ENCODE peak calls at places on chromosomes 7 and 10, in five cellular contexts. One of them, this sample, is unnamed. For H3K9me3, the result is how much of the 10 kb centered on the place peaks cover.

GRCh38 chr7:47145982-47146381 is 435.9 kb downstream of the TNS3 start:
- DNase-seq in spleen: no peak
- DNase-seq in effector memory CD4-positive, alpha-beta T cell: no peak
- DNase-seq in PC-9: no peak
- DNase-seq in A549: no peak
- DNase-seq in this sample: no peak

GRCh38 chr7:46764100-46764941 is 817.6 kb downstream of the TNS3 start:
- DNase-seq in spleen: no peak
- DNase-seq in effector memory CD4-positive, alpha-beta T cell: no peak
- DNase-seq in PC-9: peak
- DNase-seq in A549: peak
- DNase-seq in this sample: no peak

GRCh38 chr7:142855756-142856564 is 1.1 kb downstream of the EPHB6 start:
- DNase-seq in spleen: peak
- DNase-seq in effector memory CD4-positive, alpha-beta T cell: no peak
- DNase-seq in PC-9: peak
- DNase-seq in A549: no peak
- DNase-seq in this sample: peak

GRCh38 chr7:82036146-82036886 is 266.5 kb upstream of the HGF start:
- DNase-seq in spleen: no peak
- DNase-seq in effector memory CD4-positive, alpha-beta T cell: no peak
- DNase-seq in PC-9: no peak
- DNase-seq in A549: no peak
- DNase-seq in this sample: no peak

GRCh38 chr10:15236340-15236739 is 67.8 kb upstream of the NMT2 start:
- DNase-seq in spleen: no peak
- DNase-seq in effector memory CD4-positive, alpha-beta T cell: no peak
- DNase-seq in PC-9: no peak
- DNase-seq in A549: no peak
- DNase-seq in this sample: no peak

GRCh38 chr10:104639595-104640338 is 1.3 kb upstream of the SORCS3 start:
- DNase-seq in spleen: no peak
- DNase-seq in effector memory CD4-positive, alpha-beta T cell: no peak
- DNase-seq in PC-9: no peak
- DNase-seq in A549: peak
- DNase-seq in this sample: no peak

GRCh38 chr7:46568420-46569116 is 647.5 kb upstream of the IGFBP3 start:
- DNase-seq in spleen: no peak
- DNase-seq in effector memory CD4-positive, alpha-beta T cell: no peak
- DNase-seq in PC-9: no peak
- DNase-seq in A549: no peak
- DNase-seq in this sample: no peak

GRCh38 chr7:50594734-50595537 is 29.7 kb upstream of the DDC start:
- DNase-seq in spleen: no peak
- DNase-seq in effector memory CD4-positive, alpha-beta T cell: no peak
- DNase-seq in PC-9: no peak
- DNase-seq in A549: no peak
- DNase-seq in this sample: no peak

GRCh38 chr10:28669227-28670173 is 7.8 kb upstream of the BAMBI start:
- DNase-seq in spleen: no peak
- DNase-seq in effector memory CD4-positive, alpha-beta T cell: no peak
- DNase-seq in PC-9: no peak
- DNase-seq in A549: no peak
- DNase-seq in this sample: no peak

GRCh38 chr10:112307631-112308502 is 24.7 kb downstream of the TECTB start:
- DNase-seq in spleen: no peak
- DNase-seq in effector memory CD4-positive, alpha-beta T cell: no peak
- DNase-seq in PC-9: peak
- DNase-seq in A549: peak
- DNase-seq in this sample: no peak

GRCh38 chr10:102675151-102675886 is 31.0 kb downstream of the TRIM8 start:
- DNase-seq in spleen: no peak
- DNase-seq in effector memory CD4-positive, alpha-beta T cell: no peak
- DNase-seq in PC-9: no peak
- DNase-seq in A549: no peak
- DNase-seq in this sample: no peak

GRCh38 chr7:112298543-112299100 is 92.1 kb downstream of the ZNF277 start:
- DNase-seq in spleen: no peak
- DNase-seq in effector memory CD4-positive, alpha-beta T cell: no peak
- DNase-seq in PC-9: no peak
- DNase-seq in A549: no peak
- DNase-seq in this sample: no peak

GRCh38 chr7:100545636-100546128 is 6.7 kb downstream of the AGFG2 start:
- DNase-seq in spleen: no peak
- DNase-seq in effector memory CD4-positive, alpha-beta T cell: peak
- DNase-seq in PC-9: peak
- DNase-seq in A549: peak
- DNase-seq in this sample: peak

GRCh38 chr10:85548038-85548437 is 818.6 kb downstream of the GRID1 start:
- DNase-seq in spleen: no peak
- DNase-seq in effector memory CD4-positive, alpha-beta T cell: no peak
- DNase-seq in PC-9: peak
- DNase-seq in A549: peak
- DNase-seq in this sample: no peak

GRCh38 chr7:132865366-132865765 is 216.5 kb downstream of the CHCHD3 start:
- DNase-seq in spleen: no peak
- DNase-seq in effector memory CD4-positive, alpha-beta T cell: no peak
- DNase-seq in PC-9: no peak
- DNase-seq in A549: no peak
- DNase-seq in this sample: no peak

GRCh38 chr10:86855503-86855902 is 99.1 kb downstream of the BMPR1A start:
- DNase-seq in spleen: no peak
- DNase-seq in effector memory CD4-positive, alpha-beta T cell: no peak
- DNase-seq in PC-9: no peak
- DNase-seq in A549: no peak
- DNase-seq in this sample: no peak

GRCh38 chr10:60351191-60351853 is 38.4 kb downstream of the ANK3 start:
- DNase-seq in spleen: no peak
- DNase-seq in effector memory CD4-positive, alpha-beta T cell: no peak
- DNase-seq in PC-9: no peak
- DNase-seq in A549: no peak
- DNase-seq in this sample: no peak

GRCh38 chr10:124744047-124744687 is at the start of gene FAM53B:
- DNase-seq in spleen: peak
- DNase-seq in effector memory CD4-positive, alpha-beta T cell: peak
- DNase-seq in PC-9: no peak
- DNase-seq in A549: peak
- DNase-seq in this sample: peak

GRCh38 chr10:119567978-119568377 is 25.5 kb upstream of the RGS10 start:
- DNase-seq in spleen: no peak
- DNase-seq in effector memory CD4-positive, alpha-beta T cell: no peak
- DNase-seq in PC-9: no peak
- DNase-seq in A549: no peak
- DNase-seq in this sample: no peak

GRCh38 chr10:79182763-79183467 is 114.1 kb downstream of the ZMIZ1 start:
- DNase-seq in spleen: no peak
- DNase-seq in effector memory CD4-positive, alpha-beta T cell: no peak
- DNase-seq in PC-9: no peak
- DNase-seq in A549: no peak
- DNase-seq in this sample: no peak

GRCh38 chr10:130354976-130355795 is 219.0 kb downstream of the GLRX3 start:
- DNase-seq in spleen: peak
- DNase-seq in effector memory CD4-positive, alpha-beta T cell: no peak
- DNase-seq in PC-9: no peak
- DNase-seq in A549: no peak
- DNase-seq in this sample: peak

GRCh38 chr10:30565449-30565848 is 64.1 kb downstream of the LYZL2 start:
- DNase-seq in spleen: no peak
- DNase-seq in effector memory CD4-positive, alpha-beta T cell: no peak
- DNase-seq in PC-9: no peak
- DNase-seq in A549: no peak
- DNase-seq in this sample: no peak

GRCh38 chr7:17822557-17823173 is 117.6 kb downstream of the SNX13 start:
- DNase-seq in spleen: no peak
- DNase-seq in effector memory CD4-positive, alpha-beta T cell: no peak
- DNase-seq in PC-9: no peak
- DNase-seq in A549: no peak
- DNase-seq in this sample: no peak

GRCh38 chr7:98215561-98216495 is 4.6 kb downstream of the BHLHA15 start:
- DNase-seq in spleen: peak
- DNase-seq in effector memory CD4-positive, alpha-beta T cell: no peak
- DNase-seq in PC-9: no peak
- DNase-seq in A549: no peak
- DNase-seq in this sample: peak

GRCh38 chr7:87934699-87935372 is 785 bp downstream of the ADAM22 start:
- DNase-seq in spleen: peak
- DNase-seq in effector memory CD4-positive, alpha-beta T cell: no peak
- DNase-seq in PC-9: no peak
- DNase-seq in A549: peak
- DNase-seq in this sample: no peak

GRCh38 chr7:151134743-151135524 is 32.6 kb downstream of the GBX1 start:
- DNase-seq in spleen: peak
- DNase-seq in effector memory CD4-positive, alpha-beta T cell: no peak
- DNase-seq in PC-9: no peak
- DNase-seq in A549: no peak
- DNase-seq in this sample: peak

GRCh38 chr7:157991351-157991750 is 596.3 kb downstream of the PTPRN2 start:
- DNase-seq in spleen: peak
- DNase-seq in effector memory CD4-positive, alpha-beta T cell: no peak
- DNase-seq in PC-9: no peak
- DNase-seq in A549: no peak
- DNase-seq in this sample: peak

GRCh38 chr7:157991761-157992160 is 595.9 kb downstream of the PTPRN2 start:
- DNase-seq in spleen: peak
- DNase-seq in effector memory CD4-positive, alpha-beta T cell: no peak
- DNase-seq in PC-9: no peak
- DNase-seq in A549: no peak
- DNase-seq in this sample: no peak

GRCh38 chr7:157993406-157994105 is 594.1 kb downstream of the PTPRN2 start:
- DNase-seq in spleen: peak
- DNase-seq in effector memory CD4-positive, alpha-beta T cell: no peak
- DNase-seq in PC-9: no peak
- DNase-seq in A549: no peak
- DNase-seq in this sample: no peak

GRCh38 chr7:157994319-157994718 is 593.3 kb downstream of the PTPRN2 start:
- DNase-seq in spleen: no peak
- DNase-seq in effector memory CD4-positive, alpha-beta T cell: no peak
- DNase-seq in PC-9: no peak
- DNase-seq in A549: no peak
- DNase-seq in this sample: no peak

GRCh38 chr7:157992511-157993160 is 595.0 kb downstream of the PTPRN2 start:
- DNase-seq in spleen: peak
- DNase-seq in effector memory CD4-positive, alpha-beta T cell: no peak
- DNase-seq in PC-9: no peak
- DNase-seq in A549: no peak
- DNase-seq in this sample: peak
- H3K9me3 ChIP-seq in spleen: under half
- H3K9me3 ChIP-seq in effector memory CD4-positive, alpha-beta T cell: under half
- H3K9me3 ChIP-seq in PC-9: under half
- H3K9me3 ChIP-seq in A549: under half
- H3K9me3 ChIP-seq in this sample: under half

DNA sequence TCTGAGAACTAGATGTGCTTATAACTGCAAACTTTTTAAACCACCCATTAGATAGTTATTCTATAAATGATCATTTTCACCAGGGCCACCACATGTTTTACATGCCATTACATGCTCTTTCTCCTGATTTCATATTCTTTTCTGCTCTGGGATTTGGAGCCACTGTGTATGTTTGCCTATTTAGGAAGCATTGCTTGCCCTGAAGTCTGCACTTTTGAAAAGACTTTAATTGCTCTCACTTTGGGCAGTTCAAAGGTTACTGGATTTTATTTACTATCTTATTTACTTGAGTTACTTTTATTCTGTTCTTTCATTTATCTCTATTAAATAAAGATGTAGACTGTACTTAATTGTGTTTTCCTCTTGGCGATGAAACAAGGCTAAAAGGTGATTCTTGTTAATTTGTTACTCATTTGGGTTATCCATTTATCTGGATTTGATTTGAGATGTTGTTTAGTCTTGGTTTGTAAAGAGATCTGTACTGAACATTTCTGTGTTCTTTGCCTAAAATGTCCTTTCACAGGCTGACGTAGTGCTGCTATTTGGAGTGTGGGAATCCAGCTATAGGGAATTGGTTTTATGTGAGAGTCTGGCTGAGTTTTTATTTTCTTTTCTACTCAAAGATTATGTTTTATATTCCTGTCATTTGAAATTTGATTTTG is 88.8 kb downstream of the SUGCT start:
- DNase-seq in spleen: no peak
- DNase-seq in effector memory CD4-positive, alpha-beta T cell: no peak
- DNase-seq in PC-9: no peak
- DNase-seq in A549: no peak
- DNase-seq in this sample: no peak
- H3K9me3 ChIP-seq in spleen: under half
- H3K9me3 ChIP-seq in effector memory CD4-positive, alpha-beta T cell: under half
- H3K9me3 ChIP-seq in PC-9: under half
- H3K9me3 ChIP-seq in A549: under half
- H3K9me3 ChIP-seq in this sample: under half

DNA sequence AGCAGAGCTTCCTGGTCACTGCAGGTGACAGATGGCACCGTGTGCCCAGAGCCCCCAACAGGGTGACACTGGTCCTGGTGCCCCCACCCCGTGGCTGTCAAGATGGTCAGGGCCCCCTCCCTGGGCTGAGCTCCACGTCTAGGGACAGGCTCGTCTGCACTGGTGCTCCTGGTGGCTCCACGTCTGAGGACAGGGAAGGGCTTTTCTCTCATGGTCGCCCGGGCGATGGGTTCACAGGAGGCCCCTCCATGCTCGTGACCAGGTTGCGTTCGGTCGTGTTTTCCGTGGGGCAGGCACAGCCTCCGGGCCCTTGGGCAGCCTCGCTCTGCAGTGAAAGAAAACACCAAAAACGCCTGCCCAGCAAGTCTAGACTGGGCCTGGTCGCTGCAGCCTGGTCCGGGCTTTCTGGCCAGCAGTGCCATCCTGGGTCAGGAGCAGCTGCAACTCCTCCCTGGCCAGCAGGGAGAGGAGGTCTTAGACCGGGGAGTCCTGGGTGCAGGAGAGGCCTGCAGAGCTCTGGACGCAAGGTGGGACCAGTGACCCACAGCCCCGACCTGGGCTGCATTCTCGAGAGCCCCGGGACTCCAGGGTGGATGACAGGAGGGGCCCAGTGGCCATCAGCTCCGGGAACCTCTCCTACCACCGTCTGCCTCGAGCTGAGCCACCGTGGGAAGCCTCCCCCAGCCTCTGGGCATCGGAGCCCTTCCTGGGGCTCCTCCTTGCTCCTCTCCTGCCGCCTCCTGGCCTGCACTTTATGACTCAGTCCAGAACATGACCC is 27.9 kb upstream of the UTF1 start:
- DNase-seq in spleen: no peak
- DNase-seq in effector memory CD4-positive, alpha-beta T cell: no peak
- DNase-seq in PC-9: no peak
- DNase-seq in A549: no peak
- DNase-seq in this sample: no peak
- H3K9me3 ChIP-seq in spleen: under half
- H3K9me3 ChIP-seq in effector memory CD4-positive, alpha-beta T cell: under half
- H3K9me3 ChIP-seq in PC-9: under half
- H3K9me3 ChIP-seq in A549: under half
- H3K9me3 ChIP-seq in this sample: under half

DNA sequence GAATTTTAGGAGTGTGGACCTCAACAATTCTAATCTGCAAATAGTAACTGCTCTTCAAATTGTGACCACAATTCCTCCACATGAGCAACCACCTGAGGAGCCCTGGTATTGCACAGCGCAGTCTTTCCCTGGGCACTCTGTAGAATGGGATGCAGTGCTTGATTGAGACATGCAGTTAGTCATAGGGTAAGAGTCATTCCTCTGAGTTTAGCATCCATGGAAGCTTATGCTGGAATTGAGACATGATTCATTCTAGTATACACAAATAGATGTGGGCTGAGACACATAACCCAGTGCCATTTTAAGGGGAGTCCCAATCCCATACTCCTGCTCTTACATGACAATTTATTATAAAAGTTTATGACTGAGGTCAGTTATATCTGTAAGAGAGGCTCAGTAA is 582.3 kb upstream of the CNTNAP2 start:
- DNase-seq in spleen: no peak
- DNase-seq in effector memory CD4-positive, alpha-beta T cell: no peak
- DNase-seq in PC-9: no peak
- DNase-seq in A549: no peak
- DNase-seq in this sample: no peak
- H3K9me3 ChIP-seq in spleen: under half
- H3K9me3 ChIP-seq in effector memory CD4-positive, alpha-beta T cell: under half
- H3K9me3 ChIP-seq in PC-9: under half
- H3K9me3 ChIP-seq in A549: under half
- H3K9me3 ChIP-seq in this sample: under half

This sample was measured in aorta.